ENCODE peak calls at places on chromosomes 7 and 10, in nine cellular contexts. V is lower lobe of right lung; G is K562; Q is upper lobe of right lung; T is naive thymus-derived CD4-positive, alpha-beta T cell; U is spleen; F is lung; N is uterus; P is CD8-positive, alpha-beta memory T cell. O is an unnamed sample. For H3K4me1, the result is how much of the 10 kb centered on the place peaks cover.

GRCh38 chr7:101517304-101517703 is 111.8 kb downstream of the MYL10 start:
- DNase-seq in V (no peak), G (no peak), Q (no peak), T (no peak), U (no peak), F (no peak), N (no peak), P (no peak), O (no peak)

GRCh38 chr10:73159038-73159648 is 8.7 kb downstream of the ECD start:
- DNase-seq in V (no peak), G (peak), Q (no peak), T (no peak), U (no peak), F (peak), N (peak), P (peak), O (peak)

GRCh38 chr7:99135938-99136337 is 8.0 kb downstream of the SMURF1 start:
- DNase-seq in V (no peak), G (no peak), Q (no peak), T (no peak), U (no peak), F (no peak), N (no peak), P (no peak), O (no peak)

GRCh38 chr10:61896854-61897661 is 4.4 kb upstream of the ARID5B start:
- DNase-seq in V (peak), G (peak), Q (peak), T (peak), U (peak), F (peak), N (peak), P (peak), O (peak)

GRCh38 chr10:28841625-28842024 is 164.3 kb downstream of the BAMBI start:
- DNase-seq in V (no peak), G (no peak), Q (no peak), T (no peak), U (no peak), F (no peak), N (peak), P (no peak), O (no peak)

GRCh38 chr7:137003071-137003470 is 134.6 kb downstream of the CHRM2 start:
- DNase-seq in V (no peak), G (no peak), Q (no peak), T (no peak), U (no peak), F (no peak), N (no peak), P (no peak), O (no peak)

GRCh38 chr10:38174341-38174740 is 80.2 kb downstream of the ZNF37A start:
- DNase-seq in V (no peak), G (no peak), Q (no peak), T (no peak), U (no peak), F (no peak), N (no peak), P (no peak), O (no peak)

GRCh38 chr7:50853311-50853710 is 70.6 kb upstream of the GRB10 start:
- DNase-seq in V (no peak), G (no peak), Q (no peak), T (no peak), U (no peak), F (no peak), N (no peak), P (no peak), O (no peak)

GRCh38 chr10:48439581-48440041 is 133.1 kb downstream of the MAPK8 start:
- DNase-seq in V (peak), G (no peak), Q (peak), T (no peak), U (peak), F (no peak), N (no peak), P (no peak), O (no peak)

GRCh38 chr7:73526892-73527821 is 5.1 kb upstream of the BAZ1B start:
- DNase-seq in V (no peak), G (peak), Q (no peak), T (no peak), U (peak), F (no peak), N (no peak), P (no peak), O (peak)

GRCh38 chr7:153581415-153581814 is 470.8 kb upstream of the DPP6 start:
- DNase-seq in V (no peak), G (no peak), Q (no peak), T (no peak), U (no peak), F (no peak), N (no peak), P (no peak), O (no peak)

GRCh38 chr7:41107330-41107937 is 595.5 kb downstream of the INHBA start:
- DNase-seq in V (no peak), G (no peak), Q (no peak), T (no peak), U (no peak), F (no peak), N (peak), P (no peak), O (no peak)

GRCh38 chr10:34651381-34651780 is 163.7 kb downstream of the PARD3 start:
- DNase-seq in V (no peak), G (no peak), Q (no peak), T (no peak), U (no peak), F (no peak), N (no peak), P (no peak), O (no peak)

GRCh38 chr10:44051584-44052385 is 333.1 kb downstream of the CXCL12 start:
- DNase-seq in V (no peak), G (no peak), Q (no peak), T (no peak), U (no peak), F (no peak), N (no peak), P (no peak), O (no peak)

GRCh38 chr7:17299477-17299991 is 1.1 kb downstream of the AHR start:
- DNase-seq in V (no peak), G (no peak), Q (no peak), T (no peak), U (no peak), F (no peak), N (no peak), P (no peak), O (no peak)

GRCh38 chr10:103838095-103838395 is 17.3 kb downstream of the SH3PXD2A start:
- DNase-seq in V (no peak), G (no peak), Q (no peak), T (no peak), U (no peak), F (no peak), N (no peak), P (no peak), O (no peak)
- H3K4me3 ChIP-seq in V (no peak), G (no peak), Q (no peak), T (no peak), U (no peak), F (no peak), N (no peak), P (no peak), O (no peak)

GRCh38 chr10:51422311-51423120 is 276.9 kb downstream of the CSTF2T start:
- DNase-seq in V (peak), G (peak), Q (no peak), T (no peak), U (no peak), F (peak), N (peak), P (peak), O (peak)
- H3K27ac ChIP-seq in V (no peak), G (no peak), Q (peak), T (no peak), U (no peak), F (peak), N (peak), P (no peak), O (no peak)

DNA sequence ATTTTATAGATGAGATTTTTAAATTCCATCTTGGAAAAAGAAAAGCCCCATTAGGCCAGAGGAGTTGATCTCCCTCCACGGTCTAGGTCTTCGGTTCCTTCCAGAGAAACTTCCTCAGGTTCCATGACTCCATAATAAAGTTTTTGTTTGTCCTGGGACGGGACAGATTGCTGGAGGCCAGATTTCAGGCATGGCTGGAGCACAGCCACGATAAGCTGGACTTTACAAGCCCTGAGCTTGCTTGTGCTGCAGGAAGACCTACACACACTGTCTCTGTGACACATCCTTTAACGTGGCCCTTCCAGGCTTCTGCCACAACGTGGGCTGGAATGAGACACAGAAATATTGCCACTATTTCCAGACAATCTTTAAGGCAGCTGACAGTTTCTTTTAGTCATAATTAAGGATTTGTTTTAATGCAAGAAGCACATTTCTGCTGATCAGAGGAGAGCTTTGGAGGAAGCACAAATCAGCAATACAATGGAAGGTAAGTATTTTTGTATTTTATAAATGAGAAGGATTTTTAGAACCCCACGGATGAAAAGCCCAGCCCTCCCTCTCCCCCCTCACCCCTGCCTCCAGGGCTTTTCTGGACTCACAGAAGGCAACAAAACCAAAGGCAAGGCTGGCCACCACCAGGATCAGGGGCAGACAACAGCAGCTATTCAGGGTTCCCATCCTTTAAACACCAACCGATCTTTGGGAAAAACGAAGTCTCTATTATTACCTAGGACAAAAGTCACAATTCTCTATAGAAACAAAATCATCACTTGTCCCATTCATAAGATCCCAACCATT is 6.5 kb downstream of the CTBP2 start:
- DNase-seq in V (no peak), G (no peak), Q (no peak), T (no peak), U (no peak), F (no peak), N (no peak), P (no peak), O (no peak)
- H3K4me1 ChIP-seq in V (half or more), G (under half), Q (half or more), T (under half), U (half or more), F (under half), N (under half), P (under half), O (under half)

GRCh38 chr7:151460474-151460855 is 20.5 kb upstream of the CRYGN start:
- DNase-seq in V (no peak), G (no peak), Q (no peak), T (no peak), U (no peak), F (no peak), N (no peak), P (no peak), O (no peak)

GRCh38 chr7:151461096-151461941 is 21.4 kb upstream of the CRYGN start:
- DNase-seq in V (no peak), G (no peak), Q (no peak), T (no peak), U (no peak), F (no peak), N (peak), P (no peak), O (no peak)

GRCh38 chr7:151462306-151462779 is 22.4 kb upstream of the CRYGN start:
- DNase-seq in V (no peak), G (no peak), Q (no peak), T (no peak), U (no peak), F (no peak), N (no peak), P (no peak), O (no peak)

GRCh38 chr7:151459726-151460473 is 20.0 kb upstream of the CRYGN start:
- DNase-seq in V (peak), G (no peak), Q (peak), T (no peak), U (no peak), F (peak), N (peak), P (no peak), O (no peak)

GRCh38 chr7:151461942-151462230 is 21.9 kb upstream of the CRYGN start:
- DNase-seq in V (no peak), G (no peak), Q (no peak), T (no peak), U (no peak), F (no peak), N (no peak), P (no peak), O (no peak)
- H3K4me3 ChIP-seq in V (no peak), G (no peak), Q (no peak), T (no peak), U (no peak), F (no peak), N (no peak), P (no peak), O (no peak)

DNA sequence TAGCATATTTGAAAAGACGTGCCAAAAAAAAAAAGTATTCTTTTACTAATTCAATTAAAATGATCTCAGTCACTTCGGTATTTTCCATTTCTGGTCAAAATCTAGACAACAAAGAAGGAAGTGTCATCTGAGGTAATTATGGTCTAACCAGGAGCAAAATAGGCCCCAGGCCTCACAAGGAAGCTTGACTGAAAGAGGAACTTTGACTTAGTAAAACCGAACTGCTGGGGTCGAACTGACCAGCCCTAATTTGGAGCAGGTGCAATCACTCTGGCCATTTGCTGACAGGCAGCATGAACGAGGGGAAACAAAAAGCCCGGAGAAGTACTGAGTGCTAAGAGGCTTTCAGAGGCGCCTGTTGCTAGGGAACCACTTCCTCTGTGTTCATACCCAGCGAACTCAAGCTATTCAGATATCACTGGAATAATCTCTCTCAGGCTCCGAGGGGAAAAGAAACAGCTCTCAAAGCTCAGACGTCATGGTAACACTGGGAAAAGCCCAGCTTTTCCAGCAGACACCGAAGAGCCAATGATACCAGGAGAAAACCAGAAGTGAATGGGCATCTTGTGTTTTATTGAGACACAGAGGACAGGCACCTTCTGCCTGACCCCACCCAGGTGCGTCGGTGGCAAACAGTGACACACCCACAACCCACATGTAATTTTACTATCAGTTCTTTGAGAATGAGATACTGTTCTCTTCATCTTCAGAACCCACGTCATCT is 126.5 kb downstream of the FAM107B start:
- DNase-seq in V (peak), G (no peak), Q (peak), T (peak), U (peak), F (peak), N (peak), P (peak), O (peak)
- H3K27ac ChIP-seq in V (peak), G (no peak), Q (peak), T (peak), U (peak), F (peak), N (peak), P (peak), O (peak)

GRCh38 chr10:79088613-79089355 is 20.0 kb downstream of the ZMIZ1 start:
- DNase-seq in V (no peak), G (no peak), Q (no peak), T (no peak), U (no peak), F (no peak), N (no peak), P (no peak), O (no peak)
- H3K4me1 ChIP-seq in V (half or more), G (half or more), Q (half or more), T (under half), U (half or more), F (half or more), N (under half), P (under half), O (half or more)

GRCh38 chr7:94375167-94375566 is 19.5 kb upstream of the COL1A2 start:
- DNase-seq in V (no peak), G (no peak), Q (no peak), T (no peak), U (no peak), F (peak), N (peak), P (no peak), O (no peak)
- H3K4me3 ChIP-seq in V (peak), G (no peak), Q (peak), T (no peak), U (no peak), F (no peak), N (peak), P (no peak), O (no peak)

O was measured in OCI-LY7.